ENCODE peak calls at places on chromosomes 11 and 22, in six cellular contexts. Q is PC-3, B is testis, V is suprapubic skin, D is tibial nerve, Y is cardiac muscle cell. G is an unnamed sample.

GRCh38 chr22:43749473-43749872 is 62.6 kb downstream of the EFCAB6 start:
- DNase-seq in Q (no peak), B (no peak), V (no peak), D (no peak), Y (no peak), G (no peak)

GRCh38 chr11:115208808-115209259 is 295.4 kb downstream of the CADM1 start:
- DNase-seq in Q (no peak), B (no peak), V (no peak), D (no peak), Y (no peak), G (no peak)

GRCh38 chr11:75768909-75769771 is 562 bp downstream of the DGAT2 start:
- DNase-seq in Q (peak; percentile 39), B (no peak), V (no peak), D (no peak), Y (no peak), G (no peak)

GRCh38 chr11:13297917-13298356 is 20.3 kb downstream of the BMAL1 start:
- DNase-seq in Q (no peak), B (no peak), V (no peak), D (no peak), Y (no peak), G (peak; percentile 48)

GRCh38 chr22:46138058-46138797 is 12.1 kb upstream of the PPARA start:
- DNase-seq in Q (no peak), B (no peak), V (peak; percentile 58), D (no peak), Y (no peak), G (no peak)

GRCh38 chr11:22044126-22044525 is 148.8 kb upstream of the ANO5 start:
- DNase-seq in Q (no peak), B (no peak), V (no peak), D (no peak), Y (no peak), G (no peak)

GRCh38 chr22:20216863-20217499 is 51.1 kb downstream of the RTN4R start:
- DNase-seq in Q (peak; percentile 47), B (no peak), V (no peak), D (no peak), Y (no peak), G (no peak)

GRCh38 chr11:34640050-34640971 is 19.4 kb downstream of the EHF start:
- DNase-seq in Q (peak; percentile 95), B (no peak), V (no peak), D (no peak), Y (no peak), G (no peak)

GRCh38 chr11:10969387-10969786 is 111.5 kb upstream of the ZBED5 start:
- DNase-seq in Q (no peak), B (no peak), V (no peak), D (no peak), Y (no peak), G (no peak)

GRCh38 chr22:33000342-33001280 is 57.6 kb downstream of the SYN3 start:
- DNase-seq in Q (peak; percentile 32), B (peak; percentile 64), V (peak; percentile 80), D (peak; percentile 41), Y (peak; percentile 66), G (peak; percentile 7)

GRCh38 chr11:35138606-35138948 is 394 bp upstream of the CD44 start:
- DNase-seq in Q (no peak), B (no peak), V (no peak), D (no peak), Y (no peak), G (no peak)

GRCh38 chr11:108693852-108694251 is 29.0 kb downstream of the DDX10 start:
- DNase-seq in Q (peak; percentile 68), B (no peak), V (no peak), D (no peak), Y (peak; percentile 30), G (no peak)

GRCh38 chr11:32148824-32149223 is 58.0 kb downstream of the RCN1 start:
- DNase-seq in Q (no peak), B (no peak), V (no peak), D (no peak), Y (no peak), G (no peak)

GRCh38 chr11:13772223-13773046 is 104.0 kb downstream of the FAR1 start:
- DNase-seq in Q (peak; percentile 76), B (no peak), V (no peak), D (no peak), Y (peak; percentile 83), G (no peak)

GRCh38 chr11:62664405-62665074 is 470 bp downstream of the C11orf98 start:
- DNase-seq in Q (peak; percentile 78), B (peak; percentile 50), V (no peak), D (no peak), Y (peak; percentile 57), G (no peak)

DNA sequence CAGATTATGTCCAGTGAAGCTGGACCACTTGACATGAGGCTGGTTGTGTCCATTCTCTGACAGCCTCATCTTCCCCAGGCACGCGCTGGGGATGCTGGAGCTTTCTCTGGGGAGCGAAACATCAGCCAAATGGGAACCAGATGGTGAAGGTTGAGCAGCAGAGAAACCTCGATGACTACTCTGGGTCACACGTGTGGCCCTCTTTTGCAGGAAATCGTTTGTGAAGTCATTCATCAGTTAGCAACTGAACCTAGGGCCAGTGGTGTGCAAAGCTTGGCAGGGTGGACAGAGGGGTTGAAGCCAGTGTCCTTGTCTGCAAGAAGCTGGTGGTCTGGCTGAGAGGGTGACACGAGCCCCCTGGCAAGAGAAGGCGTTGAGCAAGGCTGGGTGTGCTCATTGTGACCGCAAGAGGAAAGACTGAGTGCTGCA is 109.8 kb downstream of the ZBTB16 start:
- DNase-seq in Q (no peak), B (no peak), V (no peak), D (no peak), Y (no peak), G (no peak)
- H3K27ac ChIP-seq in Q (no peak overlapping the region), B (peak overlapping the region; percentile 99), V (peak overlapping the region; percentile 100), D (peak overlapping the region; percentile 95), Y (no peak overlapping the region), G (peak overlapping the region; percentile 99)

GRCh38 chr11:57214087-57214395 is 23.0 kb downstream of the APLNR start:
- DNase-seq in Q (no peak), B (no peak), V (no peak), D (no peak), Y (peak; percentile 33), G (no peak)

GRCh38 chr11:57219021-57219627 is 17.9 kb downstream of the APLNR start:
- DNase-seq in Q (no peak), B (no peak), V (no peak), D (no peak), Y (peak; percentile 69), G (no peak)

GRCh38 chr11:57216463-57216862 is 20.6 kb downstream of the APLNR start:
- DNase-seq in Q (no peak), B (no peak), V (no peak), D (no peak), Y (no peak), G (no peak)

GRCh38 chr11:57214494-57214893 is 22.6 kb downstream of the APLNR start:
- DNase-seq in Q (peak; percentile 40), B (no peak), V (no peak), D (no peak), Y (peak; percentile 74), G (no peak)

DNA sequence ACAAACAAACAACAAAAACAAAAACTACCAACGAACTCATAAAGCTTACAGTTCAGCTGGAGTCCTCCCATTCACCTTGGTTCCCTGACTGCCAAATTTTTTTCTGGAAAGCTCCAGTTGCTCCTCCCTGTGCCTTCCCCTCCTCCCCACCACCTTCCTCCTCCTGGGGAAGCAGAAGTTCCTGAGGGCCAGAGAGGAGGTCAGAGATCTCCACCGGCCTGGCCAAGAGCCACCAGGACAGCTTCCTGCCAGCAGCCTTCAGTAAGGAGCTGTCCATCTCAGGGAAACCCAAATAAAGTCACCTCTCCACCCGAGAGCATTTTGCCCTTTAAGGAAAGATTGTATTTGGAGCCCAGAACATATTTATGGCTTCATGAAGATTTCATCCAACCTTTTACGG is 20.0 kb downstream of the APLNR start:
- DNase-seq in Q (no peak), B (no peak), V (no peak), D (no peak), Y (no peak), G (no peak)
- H3K27ac ChIP-seq in Q (no peak overlapping the region), B (no peak overlapping the region), V (no peak overlapping the region), D (no peak overlapping the region), Y (peak overlapping the region; percentile 53), G (no peak overlapping the region)

GRCh38 chr22:28940441-28940840 is 57.1 kb downstream of the ZNRF3 start:
- DNase-seq in Q (no peak), B (no peak), V (no peak), D (no peak), Y (no peak), G (no peak)

GRCh38 chr22:28938286-28938833 is 55.0 kb downstream of the ZNRF3 start:
- DNase-seq in Q (no peak), B (no peak), V (no peak), D (no peak), Y (no peak), G (no peak)

GRCh38 chr22:28939932-28940331 is 56.6 kb downstream of the ZNRF3 start:
- DNase-seq in Q (no peak), B (no peak), V (no peak), D (no peak), Y (no peak), G (no peak)

GRCh38 chr22:28937206-28938025 is 54.0 kb downstream of the ZNRF3 start:
- DNase-seq in Q (no peak), B (no peak), V (no peak), D (no peak), Y (no peak), G (no peak)

DNA sequence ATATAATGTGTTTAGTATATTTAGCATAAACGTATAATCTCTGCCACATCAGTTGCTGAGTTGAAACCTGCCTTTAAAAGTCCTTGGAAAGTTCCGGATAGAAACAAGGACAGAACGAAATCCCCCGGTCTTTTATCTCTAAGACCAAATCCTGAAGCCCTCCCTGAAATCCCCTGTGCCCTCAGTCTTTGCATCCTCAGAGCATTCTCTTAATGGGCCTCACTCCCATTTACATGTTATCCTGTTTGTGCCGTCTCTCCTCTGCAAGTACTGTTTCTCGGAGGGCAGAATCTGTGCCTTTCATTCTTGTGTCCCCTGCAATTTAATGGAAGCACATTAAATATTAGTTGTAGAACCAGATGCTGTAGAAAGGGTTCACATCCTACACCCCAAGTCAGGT is 56.0 kb downstream of the ZNRF3 start:
- DNase-seq in Q (no peak), B (no peak), V (no peak), D (no peak), Y (no peak), G (no peak)
- H3K27ac ChIP-seq in Q (no peak overlapping the region), B (no peak overlapping the region), V (no peak overlapping the region), D (peak overlapping the region; percentile 39), Y (peak overlapping the region; percentile 63), G (no peak overlapping the region)

GRCh38 chr22:49160261-49161001 is 667.2 kb downstream of the BRD1 start:
- DNase-seq in Q (no peak), B (no peak), V (no peak), D (no peak), Y (no peak), G (no peak)

GRCh38 chr22:49156662-49157285 is 670.9 kb downstream of the BRD1 start:
- DNase-seq in Q (peak; percentile 5), B (no peak), V (no peak), D (no peak), Y (no peak), G (no peak)

GRCh38 chr22:49157529-49158339 is 669.9 kb downstream of the BRD1 start:
- DNase-seq in Q (no peak), B (no peak), V (no peak), D (no peak), Y (no peak), G (no peak)

GRCh38 chr22:49159711-49160110 is 668.0 kb downstream of the BRD1 start:
- DNase-seq in Q (no peak), B (no peak), V (no peak), D (no peak), Y (no peak), G (no peak)

GRCh38 chr22:49158741-49159564 is 668.7 kb downstream of the BRD1 start:
- DNase-seq in Q (no peak), B (no peak), V (peak; percentile 33), D (no peak), Y (no peak), G (no peak)
- H3K27ac ChIP-seq in Q (no peak overlapping the region), B (no peak overlapping the region), V (no peak overlapping the region), D (no peak overlapping the region), Y (no peak overlapping the region), G (no peak overlapping the region)

GRCh38 chr22:41933411-41934177 is 7.0 kb upstream of the TNFRSF13C start:
- DNase-seq in Q (no peak), B (no peak), V (no peak), D (no peak), Y (no peak), G (no peak)
- H3K27ac ChIP-seq in Q (no peak overlapping the region), B (no peak overlapping the region), V (no peak overlapping the region), D (no peak overlapping the region), Y (no peak overlapping the region), G (no peak overlapping the region)